ENCODE peak calls at places on chromosomes 6 and 20, in seven cellular contexts. T, Z, N, D, G, Q and P are unnamed samples.

GRCh38 chr20:60228255-60228654 is 270.0 kb downstream of the CDH26 start:
- DNase-seq in T (no peak), G (no peak), Q (no peak), D (no peak), N (no peak), Z (no peak), P (no peak)

GRCh38 chr6:110188791-110189190 is 8.6 kb downstream of the CDC40 start:
- DNase-seq in Z (no peak), N (no peak), D (no peak), T (no peak), Q (peak; percentile 24), G (peak; percentile 10), P (no peak)

GRCh38 chr20:58150772-58151171 is 77.7 kb downstream of the ANKRD60 start:
- DNase-seq in D (no peak), G (no peak), N (no peak), T (no peak), Q (no peak), Z (peak; percentile 48), P (no peak)

GRCh38 chr20:8782804-8783203 is 286.1 kb upstream of the PLCB4 start:
- DNase-seq in D (peak; percentile 9), T (peak; percentile 69), Q (peak; percentile 89), Z (no peak), N (no peak), G (peak; percentile 85), P (no peak)

GRCh38 chr6:159494633-159495023 is 198.4 kb downstream of the SOD2 start:
- DNase-seq in N (no peak), T (no peak), Q (no peak), Z (no peak), D (no peak), G (peak; percentile 3), P (no peak)

GRCh38 chr6:12313311-12313991 is 23.3 kb downstream of the EDN1 start:
- DNase-seq in T (no peak), N (no peak), G (no peak), Q (no peak), Z (no peak), D (no peak), P (no peak)

GRCh38 chr6:151370509-151371078 is 20.8 kb downstream of the ZBTB2 start:
- DNase-seq in N (no peak), D (no peak), G (peak; percentile 50), Z (no peak), Q (peak; percentile 50), T (no peak), P (no peak)

GRCh38 chr6:33786736-33787135 is 2.2 kb downstream of the LEMD2 start:
- DNase-seq in Z (no peak), G (no peak), Q (no peak), T (no peak), N (no peak), D (no peak), P (no peak)

GRCh38 chr20:59933296-59933848 is at the start of gene SYCP2:
- DNase-seq in N (peak; percentile 76), G (no peak), T (no peak), D (no peak), Z (no peak), Q (peak; percentile 32), P (no peak)

GRCh38 chr20:39164642-39165041 is 202.5 kb downstream of the DHX35 start:
- DNase-seq in T (no peak), N (no peak), G (no peak), Z (no peak), D (no peak), Q (no peak), P (no peak)

GRCh38 chr6:101740631-101741030 is 347.1 kb downstream of the GRIK2 start:
- DNase-seq in Z (no peak), G (no peak), N (no peak), T (no peak), Q (no peak), D (no peak), P (no peak)

GRCh38 chr20:43040427-43040826 is 149.3 kb downstream of the PTPRT start:
- DNase-seq in N (no peak), G (no peak), D (no peak), T (peak; percentile 1), Q (no peak), Z (peak; percentile 44), P (no peak)

GRCh38 chr6:56539503-56540105 is 103.1 kb downstream of the DST start:
- DNase-seq in T (no peak), N (no peak), Z (no peak), Q (no peak), G (no peak), D (no peak), P (no peak)

GRCh38 chr20:43667341-43668132 is 623 bp downstream of the MYBL2 start:
- DNase-seq in D (no peak), Z (no peak), Q (peak; percentile 27), G (peak; percentile 23), T (no peak), N (no peak), P (no peak)

GRCh38 chr20:44089987-44090674 is 96.9 kb downstream of the JPH2 start:
- DNase-seq in G (peak; percentile 25), Q (peak; percentile 80), Z (no peak), D (peak; percentile 30), N (no peak), T (peak; percentile 43), P (no peak)

GRCh38 chr6:3849681-3850450 is 693 bp downstream of the FAM50B start:
- DNase-seq in N (peak; percentile 49), D (no peak), Q (no peak), G (peak; percentile 22), T (no peak), Z (no peak), P (no peak)

GRCh38 chr6:77650098-77650663 is 2.7 kb upstream of the MEI4 start:
- DNase-seq in Z (peak; percentile 75), T (peak; percentile 3), G (no peak), N (peak; percentile 47), Q (peak; percentile 17), D (no peak), P (no peak)

GRCh38 chr6:10410214-10410873 is 4.5 kb downstream of the TFAP2A start:
- DNase-seq in G (peak; percentile 37), N (no peak), Q (no peak), Z (no peak), T (no peak), D (no peak), P (no peak)

GRCh38 chr20:23257848-23258746 is 92.5 kb upstream of the NXT1 start:
- DNase-seq in T (peak; percentile 63), D (peak; percentile 80), Z (no peak), G (peak; percentile 58), N (no peak), Q (peak; percentile 95), P (no peak)

GRCh38 chr6:146968041-146968760 is 236.0 kb upstream of the STXBP5 start:
- DNase-seq in Z (no peak), N (no peak), T (peak; percentile 68), D (peak; percentile 83), Q (peak; percentile 93), G (peak; percentile 96), P (no peak)

GRCh38 chr6:35259946-35260626 is 551 bp downstream of the ZNF76 start:
- DNase-seq in D (peak; percentile 22), Z (no peak), T (peak; percentile 48), N (peak; percentile 80), Q (peak; percentile 37), G (no peak), P (peak; percentile 61)

GRCh38 chr20:1500496-1500895 is 9.3 kb upstream of the SIRPB2 start:
- DNase-seq in N (no peak), T (no peak), G (no peak), Q (no peak), D (no peak), Z (no peak), P (no peak)

GRCh38 chr20:6559791-6560190 is 207.7 kb upstream of the BMP2 start:
- DNase-seq in Z (no peak), Q (no peak), N (no peak), D (no peak), T (no peak), G (peak; percentile 11), P (no peak)

GRCh38 chr6:129679758-129680157 is 30.2 kb downstream of the ARHGAP18 start:
- DNase-seq in G (no peak), T (no peak), Z (no peak), Q (peak; percentile 49), D (no peak), N (no peak), P (no peak)

GRCh38 chr20:36585410-36586125 is 12.2 kb downstream of the TGIF2 start:
- DNase-seq in G (no peak), N (no peak), D (peak; percentile 69), Q (peak; percentile 40), Z (no peak), T (peak; percentile 11), P (no peak)

GRCh38 chr6:75094614-75095321 is 111.1 kb downstream of the COL12A1 start:
- DNase-seq in Q (peak; percentile 77), Z (no peak), T (peak; percentile 64), N (no peak), D (no peak), G (peak; percentile 89), P (no peak)

GRCh38 chr20:58566981-58567380 is 51.8 kb upstream of the APCDD1L start:
- DNase-seq in Z (no peak), D (no peak), N (no peak), T (no peak), G (no peak), Q (no peak), P (no peak)

GRCh38 chr6:31952140-31952805 is 6.4 kb downstream of the CFB start:
- DNase-seq in Z (peak; percentile 50), G (peak; percentile 87), Q (peak; percentile 74), D (no peak), N (peak; percentile 62), T (peak; percentile 78), P (no peak)

GRCh38 chr6:8000080-8001035 is 63.8 kb downstream of the BLOC1S5 start:
- DNase-seq in T (no peak), G (no peak), N (no peak), Z (no peak), Q (peak; percentile 66), D (no peak), P (no peak)

GRCh38 chr6:47687432-47687831 is 10.9 kb upstream of the ADGRF4 start:
- DNase-seq in G (no peak), D (no peak), T (no peak), Q (no peak), Z (no peak), N (no peak), P (no peak)

GRCh38 chr6:101722991-101723579 is 329.6 kb downstream of the GRIK2 start:
- DNase-seq in D (peak; percentile 94), N (no peak), Q (peak; percentile 91), T (peak; percentile 3), G (peak; percentile 94), Z (no peak), P (no peak)